ENCODE peak calls at places on chromosomes 4 and X, in nine cellular contexts. U, J, W, D, O, G, M, I and R are unnamed samples.
A peak's percentile ranks its signal among the peaks of the same experiment; 100 is the strongest.

GRCh38 chr4:114598191-114599121 is at the start of gene UGT8:
- DNase-seq in U (no peak), J (peak; percentile 30), W (peak; percentile 6), D (peak; percentile 85), O (peak; percentile 2), G (peak; percentile 51), M (peak; percentile 61), I (no peak), R (peak; percentile 59)

GRCh38 chr4:83831588-83831987 is 295.7 kb downstream of the GPAT3 start:
- DNase-seq in U (no peak), J (no peak), W (no peak), D (no peak), O (peak; percentile 10), G (no peak), M (no peak), I (no peak), R (peak; percentile 48)

GRCh38 chrX:109863811-109864210 is 130.8 kb upstream of the ACSL4 start:
- DNase-seq in U (no peak), J (no peak), W (no peak), D (no peak), O (no peak), G (no peak), M (no peak), I (no peak), R (no peak)

GRCh38 chr4:118367872-118368271 is 15.1 kb upstream of the PRSS12 start:
- DNase-seq in U (no peak), J (no peak), W (no peak), D (no peak), O (no peak), G (no peak), M (no peak), I (no peak), R (no peak)

GRCh38 chrX:16123222-16123786 is at the start of gene GRPR:
- DNase-seq in U (peak; percentile 39), J (peak; percentile 55), W (peak; percentile 84), D (peak; percentile 72), O (peak; percentile 83), G (peak; percentile 72), M (peak; percentile 81), I (peak; percentile 90), R (peak; percentile 73)

GRCh38 chr4:76830612-76831474 is 67.1 kb downstream of the SOWAHB start:
- DNase-seq in U (peak; percentile 43), J (no peak), W (peak; percentile 85), D (no peak), O (peak; percentile 81), G (no peak), M (no peak), I (peak; percentile 61), R (peak; percentile 84)

GRCh38 chr4:144903953-144904711 is 193.9 kb downstream of the ANAPC10 start:
- DNase-seq in U (no peak), J (no peak), W (peak; percentile 77), D (no peak), O (peak; percentile 49), G (no peak), M (no peak), I (peak; percentile 67), R (peak; percentile 2)

GRCh38 chr4:95549246-95550138 is 719 bp upstream of the UNC5C start:
- DNase-seq in U (no peak), J (peak; percentile 49), W (peak; percentile 58), D (peak; percentile 75), O (peak; percentile 72), G (peak; percentile 76), M (no peak), I (peak; percentile 25), R (peak; percentile 43)

GRCh38 chrX:149131780-149132179 is 373.3 kb downstream of the IDS start:
- DNase-seq in U (no peak), J (no peak), W (peak; percentile 8), D (no peak), O (peak; percentile 56), G (no peak), M (no peak), I (peak; percentile 5), R (no peak)

GRCh38 chr4:52780627-52781354 is 29.6 kb upstream of the ERVMER34-1 start:
- DNase-seq in U (no peak), J (no peak), W (no peak), D (no peak), O (peak; percentile 7), G (no peak), M (no peak), I (peak; percentile 5), R (peak; percentile 8)

GRCh38 chrX:48831909-48832291 is 3.5 kb downstream of the PCSK1N start:
- DNase-seq in U (no peak), J (no peak), W (no peak), D (no peak), O (no peak), G (no peak), M (no peak), I (no peak), R (peak; percentile 9)

GRCh38 chr4:64713256-64713840 is 304.1 kb upstream of the TECRL start:
- DNase-seq in U (no peak), J (no peak), W (peak; percentile 35), D (no peak), O (peak; percentile 56), G (no peak), M (no peak), I (peak; percentile 3), R (peak; percentile 0)

GRCh38 chrX:1425381-1425780 is 27.3 kb downstream of the ASMTL start:
- DNase-seq in U (no peak), J (no peak), W (no peak), D (peak; percentile 5), O (no peak), G (no peak), M (no peak), I (no peak), R (no peak)

GRCh38 chrX:1416327-1416784 is 24.4 kb upstream of the SLC25A6 start:
- DNase-seq in U (no peak), J (no peak), W (no peak), D (peak; percentile 11), O (no peak), G (no peak), M (no peak), I (no peak), R (no peak)

GRCh38 chrX:75278991-75279390 is 5.1 kb downstream of the UPRT start:
- DNase-seq in U (no peak), J (no peak), W (no peak), D (no peak), O (peak; percentile 3), G (no peak), M (no peak), I (peak; percentile 0), R (no peak)

DNA sequence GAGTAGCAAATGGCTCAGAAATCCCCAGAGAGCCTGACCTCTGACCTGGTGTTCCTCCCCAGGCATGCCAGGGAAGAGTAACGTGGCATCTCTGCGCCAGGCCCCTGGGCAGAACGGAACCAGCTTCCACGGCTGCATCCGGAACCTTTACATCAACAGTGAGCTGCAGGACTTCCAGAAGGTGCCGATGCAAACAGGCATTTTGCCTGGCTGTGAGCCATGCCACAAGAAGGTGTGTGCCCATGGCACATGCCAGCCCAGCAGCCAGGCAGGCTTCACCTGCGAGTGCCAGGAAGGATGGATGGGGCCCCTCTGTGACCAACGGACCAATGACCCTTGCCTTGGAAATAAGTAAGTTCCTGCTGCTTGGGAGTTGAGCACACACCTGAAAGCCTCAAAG is 83.4 kb upstream of the PACRGL start:
- DNase-seq in U (no peak), J (no peak), W (no peak), D (no peak), O (no peak), G (no peak), M (no peak), I (no peak), R (no peak)
- TF ChIP-seq CTCF in U (no peak), J (no peak), W (no peak), D (no peak), O (no peak), G (no peak), M (no peak), I (no peak), R (no peak)

DNA sequence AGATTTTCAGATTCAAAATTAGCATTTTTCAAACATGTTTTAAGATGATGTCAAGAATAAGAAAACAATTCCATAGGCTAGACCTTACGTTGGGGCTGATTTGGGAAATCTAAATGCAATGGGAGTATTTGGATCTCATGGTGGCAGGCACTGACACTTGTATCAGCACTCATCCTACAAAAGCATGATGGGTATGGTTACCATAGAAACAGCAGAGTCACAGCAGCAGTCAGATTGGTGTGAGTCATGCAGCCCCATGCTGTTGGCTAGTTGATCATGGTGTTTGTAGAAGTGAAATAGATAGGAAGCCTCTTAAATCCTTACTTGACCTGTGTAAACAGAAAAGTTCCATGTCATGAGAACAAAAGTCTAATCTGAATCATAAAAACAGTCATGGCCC is 1637.3 kb upstream of the PABPC4L start:
- DNase-seq in U (peak; percentile 1), J (no peak), W (peak; percentile 28), D (no peak), O (peak; percentile 1), G (no peak), M (no peak), I (peak; percentile 98), R (no peak)
- H3K4me3 ChIP-seq in U (no peak overlapping the region), J (no peak overlapping the region), W (no peak overlapping the region), D (no peak overlapping the region), O (no peak overlapping the region), G (no peak overlapping the region), M (no peak overlapping the region), I (no peak overlapping the region), R (no peak overlapping the region)

GRCh38 chrX:70445197-70445656 is 592 bp downstream of the DLG3 start:
- DNase-seq in U (no peak), J (no peak), W (no peak), D (no peak), O (no peak), G (no peak), M (no peak), I (no peak), R (no peak)
- TF ChIP-seq CTCF in U (no peak), J (no peak), W (no peak), D (no peak), O (no peak), G (no peak), M (no peak), I (no peak), R (no peak)

GRCh38 chr4:10736895-10737294 is 52.3 kb upstream of the CLNK start:
- DNase-seq in U (no peak), J (no peak), W (no peak), D (no peak), O (no peak), G (no peak), M (no peak), I (no peak), R (no peak)
- H3K4me3 ChIP-seq in U (no peak overlapping the region), J (no peak overlapping the region), W (no peak overlapping the region), D (no peak overlapping the region), O (no peak overlapping the region), G (no peak overlapping the region), M (no peak overlapping the region), I (no peak overlapping the region), R (no peak overlapping the region)

DNA sequence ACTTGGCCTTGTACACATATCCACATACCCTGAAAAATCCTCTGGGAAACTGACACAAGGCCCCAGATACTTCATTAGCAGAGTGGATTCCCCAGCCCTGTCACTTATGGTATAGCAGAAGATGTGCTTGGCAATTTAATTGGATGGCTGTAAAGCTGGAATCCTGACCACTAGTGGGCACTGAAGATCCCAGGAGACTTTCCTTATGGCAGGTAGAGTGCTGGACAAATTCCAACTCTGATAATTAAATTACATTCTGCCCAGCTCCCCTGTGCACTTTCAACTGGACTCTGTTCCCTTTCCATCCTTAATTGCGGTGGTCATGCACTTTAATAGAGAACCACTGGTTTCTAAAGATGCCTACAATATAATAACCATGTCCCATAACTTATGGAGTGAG is 119.8 kb downstream of the DCK start:
- DNase-seq in U (no peak), J (no peak), W (no peak), D (no peak), O (no peak), G (no peak), M (no peak), I (no peak), R (no peak)
- TF ChIP-seq CTCF in U (no peak), J (no peak), W (peak; percentile 10), D (no peak), O (peak; percentile 12), G (no peak), M (no peak), I (peak; percentile 51), R (no peak)

GRCh38 chr4:3021127-3021526 is 53.2 kb downstream of the HTT-AS start:
- DNase-seq in U (no peak), J (no peak), W (no peak), D (no peak), O (no peak), G (no peak), M (no peak), I (no peak), R (no peak)
- H3K4me3 ChIP-seq in U (no peak overlapping the region), J (no peak overlapping the region), W (no peak overlapping the region), D (no peak overlapping the region), O (no peak overlapping the region), G (no peak overlapping the region), M (no peak overlapping the region), I (no peak overlapping the region), R (no peak overlapping the region)